ENCODE peak calls at places on chromosomes 3 and 15, in nine cellular contexts. F, W, P, E, J, L, U, M and O are unnamed samples.

GRCh38 chr3:29644261-29644660 is 363.4 kb downstream of the RBMS3 start:
- DNase-seq in F (no peak), W (no peak), P (no peak), E (no peak), J (no peak), L (no peak), U (no peak), M (no peak), O (peak)

GRCh38 chr3:124459678-124460077 is 270.6 kb upstream of the UMPS start:
- DNase-seq in F (no peak), W (no peak), P (no peak), E (no peak), J (no peak), L (no peak), U (no peak), M (no peak), O (peak)

GRCh38 chr3:56633602-56634371 is 49.3 kb downstream of the TASOR start:
- DNase-seq in F (no peak), W (no peak), P (no peak), E (no peak), J (no peak), L (no peak), U (no peak), M (no peak), O (no peak)

GRCh38 chr3:37129871-37130270 is 44.5 kb downstream of the LRRFIP2 start:
- DNase-seq in F (peak), W (no peak), P (no peak), E (no peak), J (no peak), L (no peak), U (no peak), M (no peak), O (peak)

GRCh38 chr15:79433610-79434009 is 1.5 kb downstream of the MINAR1 start:
- DNase-seq in F (no peak), W (peak), P (no peak), E (no peak), J (peak), L (no peak), U (no peak), M (no peak), O (no peak)

GRCh38 chr3:119230745-119231144 is 9.9 kb downstream of the B4GALT4 start:
- DNase-seq in F (no peak), W (no peak), P (no peak), E (no peak), J (no peak), L (no peak), U (no peak), M (no peak), O (no peak)

GRCh38 chr3:57892423-57892822 is 115.8 kb upstream of the FLNB start:
- DNase-seq in F (no peak), W (no peak), P (no peak), E (no peak), J (no peak), L (no peak), U (no peak), M (no peak), O (peak)

GRCh38 chr3:135040321-135041110 is 245.5 kb downstream of the EPHB1 start:
- DNase-seq in F (no peak), W (no peak), P (no peak), E (no peak), J (no peak), L (no peak), U (no peak), M (no peak), O (no peak)

GRCh38 chr15:61974759-61975158 is 85.5 kb downstream of the VPS13C start:
- DNase-seq in F (no peak), W (no peak), P (no peak), E (no peak), J (no peak), L (no peak), U (no peak), M (no peak), O (peak)

GRCh38 chr3:20256144-20256543 is 70.1 kb upstream of the SGO1 start:
- DNase-seq in F (no peak), W (no peak), P (no peak), E (no peak), J (no peak), L (no peak), U (no peak), M (no peak), O (no peak)

GRCh38 chr3:10470666-10471336 is 34.6 kb downstream of the ATP2B2 start:
- DNase-seq in F (no peak), W (peak), P (no peak), E (no peak), J (no peak), L (no peak), U (no peak), M (no peak), O (no peak)

GRCh38 chr3:115823083-115823482 is 199.8 kb downstream of the GAP43 start:
- DNase-seq in F (no peak), W (no peak), P (no peak), E (no peak), J (no peak), L (no peak), U (no peak), M (no peak), O (no peak)

GRCh38 chr3:9168230-9168629 is 81.2 kb downstream of the SRGAP3 start:
- DNase-seq in F (no peak), W (peak), P (peak), E (no peak), J (no peak), L (no peak), U (no peak), M (no peak), O (no peak)

GRCh38 chr3:77947671-77948070 is 907.8 kb downstream of the ROBO2 start:
- DNase-seq in F (no peak), W (no peak), P (no peak), E (no peak), J (no peak), L (no peak), U (no peak), M (no peak), O (no peak)

GRCh38 chr3:43951813-43952212 is 261.1 kb downstream of the ABHD5 start:
- DNase-seq in F (no peak), W (no peak), P (no peak), E (no peak), J (no peak), L (no peak), U (no peak), M (no peak), O (no peak)

GRCh38 chr3:50319872-50320625 is 2.5 kb downstream of the HYAL2 start:
- DNase-seq in F (no peak), W (no peak), P (no peak), E (no peak), J (no peak), L (peak), U (no peak), M (no peak), O (no peak)

GRCh38 chr15:79849789-79850188 is 47.0 kb downstream of the MTHFS start:
- DNase-seq in F (peak), W (peak), P (peak), E (peak), J (peak), L (no peak), U (no peak), M (no peak), O (peak)

GRCh38 chr3:156680243-156680930 is 6.0 kb downstream of the TIPARP start:
- DNase-seq in F (peak), W (peak), P (no peak), E (no peak), J (no peak), L (no peak), U (no peak), M (no peak), O (no peak)

GRCh38 chr3:81743096-81744025 is 18.1 kb downstream of the GBE1 start:
- DNase-seq in F (peak), W (peak), P (peak), E (peak), J (peak), L (no peak), U (no peak), M (peak), O (peak)

GRCh38 chr3:176796371-176796770 is 400.9 kb downstream of the TBL1XR1 start:
- DNase-seq in F (peak), W (no peak), P (peak), E (no peak), J (no peak), L (no peak), U (no peak), M (no peak), O (peak)

GRCh38 chr3:185807455-185808068 is 17.3 kb downstream of the IGF2BP2 start:
- DNase-seq in F (peak), W (peak), P (no peak), E (no peak), J (no peak), L (no peak), U (no peak), M (no peak), O (peak)

GRCh38 chr15:32870240-32871033 is 152.6 kb downstream of the GREM1 start:
- DNase-seq in F (peak), W (no peak), P (no peak), E (peak), J (no peak), L (no peak), U (no peak), M (no peak), O (peak)

GRCh38 chr3:128815318-128816064 is 63.9 kb upstream of the ACAD9 start:
- DNase-seq in F (no peak), W (no peak), P (no peak), E (no peak), J (no peak), L (no peak), U (no peak), M (no peak), O (no peak)

GRCh38 chr3:128814514-128815317 is 64.7 kb upstream of the ACAD9 start:
- DNase-seq in F (no peak), W (no peak), P (no peak), E (no peak), J (no peak), L (no peak), U (no peak), M (no peak), O (no peak)

GRCh38 chr3:128818186-128818787 is 61.1 kb upstream of the ACAD9 start:
- DNase-seq in F (no peak), W (no peak), P (no peak), E (no peak), J (no peak), L (no peak), U (no peak), M (no peak), O (no peak)

GRCh38 chr3:128808672-128809071 is 70.7 kb upstream of the ACAD9 start:
- DNase-seq in F (no peak), W (no peak), P (no peak), E (no peak), J (no peak), L (no peak), U (no peak), M (no peak), O (no peak)

DNA sequence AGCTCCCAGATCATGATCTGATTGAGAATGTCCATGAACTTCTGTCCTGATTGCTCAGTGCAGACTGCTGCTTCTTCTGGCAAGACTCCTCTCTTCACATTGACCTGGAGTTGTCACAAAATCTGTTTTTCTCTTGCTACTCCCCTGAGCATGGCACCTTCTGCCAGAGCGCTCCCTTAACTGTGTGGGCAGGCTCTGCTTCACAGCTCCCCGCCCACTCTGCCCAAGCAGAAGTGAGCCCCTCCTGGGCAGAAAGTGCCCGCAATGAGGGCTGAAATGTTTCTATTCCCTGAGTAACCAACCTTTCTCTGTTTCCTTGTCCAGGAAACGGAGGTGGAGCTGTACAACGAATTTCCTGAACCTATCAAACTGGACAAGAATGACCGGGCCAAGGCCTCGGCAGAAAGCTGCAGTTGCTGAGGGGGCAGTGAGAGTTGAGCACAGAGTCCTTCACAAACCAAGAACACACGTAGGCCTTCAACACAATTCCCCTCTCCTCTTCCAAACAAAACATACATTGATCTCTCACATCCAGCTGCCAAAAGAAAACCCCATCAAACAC is 66.3 kb upstream of the ACAD9 start:
- DNase-seq in F (no peak), W (no peak), P (no peak), E (no peak), J (no peak), L (no peak), U (no peak), M (no peak), O (no peak)
- H3K27ac ChIP-seq in F (no peak), W (no peak), P (no peak), E (no peak), J (no peak), L (no peak), U (no peak), M (no peak), O (no peak)

GRCh38 chr3:111667170-111667569 is 72.0 kb upstream of the ZBED2 start:
- DNase-seq in F (no peak), W (no peak), P (no peak), E (no peak), J (no peak), L (no peak), U (no peak), M (no peak), O (no peak)

GRCh38 chr3:111669926-111670630 is 74.9 kb upstream of the ZBED2 start:
- DNase-seq in F (peak), W (peak), P (no peak), E (no peak), J (no peak), L (no peak), U (no peak), M (no peak), O (peak)

GRCh38 chr3:111667621-111668239 is 72.6 kb upstream of the ZBED2 start:
- DNase-seq in F (peak), W (no peak), P (no peak), E (no peak), J (no peak), L (no peak), U (peak), M (no peak), O (peak)

GRCh38 chr3:111668321-111668720 is 73.2 kb upstream of the ZBED2 start:
- DNase-seq in F (no peak), W (no peak), P (no peak), E (no peak), J (no peak), L (no peak), U (no peak), M (no peak), O (no peak)

GRCh38 chr3:111668912-111669488 is 73.9 kb upstream of the ZBED2 start:
- DNase-seq in F (peak), W (peak), P (peak), E (peak), J (peak), L (no peak), U (no peak), M (no peak), O (peak)
- H3K27ac ChIP-seq in F (peak), W (no peak), P (no peak), E (no peak), J (peak), L (peak), U (no peak), M (no peak), O (no peak)

DNA sequence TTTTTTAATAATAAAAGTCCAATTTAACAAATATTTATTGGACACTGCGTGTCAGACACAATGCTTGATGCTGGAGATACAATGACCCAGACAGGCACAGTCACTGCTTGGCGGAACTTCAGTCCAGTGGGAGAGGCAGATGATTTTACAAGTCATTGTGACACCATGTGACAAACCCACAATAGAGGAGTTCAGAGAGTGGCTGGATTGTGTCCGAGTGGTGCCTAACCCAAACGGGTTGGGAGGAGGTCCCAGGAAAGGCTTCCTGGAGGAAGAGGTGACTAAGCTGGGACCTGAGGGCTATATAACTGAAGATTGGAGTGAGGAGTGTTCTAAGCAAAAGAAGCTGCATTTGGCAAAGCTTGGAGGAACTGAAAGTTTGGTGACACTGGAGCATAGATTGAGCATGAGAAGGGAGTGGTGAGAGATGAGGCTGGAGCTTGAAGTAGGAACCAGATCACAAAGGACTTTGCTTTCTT is 41.4 kb downstream of the CRTC3 start:
- DNase-seq in F (peak), W (no peak), P (no peak), E (peak), J (no peak), L (no peak), U (no peak), M (no peak), O (peak)
- H3K27ac ChIP-seq in F (no peak), W (no peak), P (no peak), E (peak), J (peak), L (no peak), U (peak), M (no peak), O (peak)

GRCh38 chr15:60399246-60399915 is 1.6 kb upstream of the ANXA2 start:
- DNase-seq in F (no peak), W (no peak), P (no peak), E (no peak), J (no peak), L (no peak), U (no peak), M (no peak), O (peak)
- H3K27ac ChIP-seq in F (peak), W (peak), P (peak), E (peak), J (peak), L (peak), U (peak), M (peak), O (peak)

DNA sequence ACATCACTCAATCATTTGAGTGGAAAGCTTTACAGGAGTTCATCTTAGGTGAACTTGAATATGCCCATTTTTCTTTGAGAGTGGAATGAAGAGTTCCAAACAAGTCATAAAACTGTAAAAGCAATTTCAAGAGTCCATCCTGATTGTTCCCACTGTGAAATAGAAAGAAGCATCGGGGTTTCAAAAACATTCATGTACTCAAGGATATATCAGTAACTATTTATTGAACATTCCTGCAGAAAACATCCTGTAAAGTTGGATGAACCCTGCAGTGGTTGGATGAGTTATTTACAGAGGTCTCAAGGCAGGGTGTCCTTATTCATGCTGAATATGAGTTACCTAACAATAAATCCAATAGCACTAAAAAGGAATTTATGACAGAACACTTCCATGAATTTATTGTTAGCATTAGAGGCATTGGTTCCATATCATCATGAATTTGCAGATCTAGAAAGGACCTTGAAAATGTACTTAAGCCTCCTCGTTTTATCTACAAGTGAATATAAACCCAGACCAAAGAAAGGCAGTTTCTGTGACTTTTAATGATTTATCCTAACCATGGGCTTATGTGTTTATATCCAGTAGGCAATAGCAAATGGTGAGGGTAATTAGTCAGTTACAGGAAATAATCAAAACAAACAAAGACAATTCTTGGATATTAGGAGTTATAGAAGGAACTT is 361.9 kb upstream of the KCNMB2 start:
- DNase-seq in F (peak), W (no peak), P (no peak), E (no peak), J (no peak), L (no peak), U (no peak), M (no peak), O (no peak)
- H3K27ac ChIP-seq in F (peak), W (no peak), P (peak), E (no peak), J (no peak), L (no peak), U (no peak), M (no peak), O (no peak)

GRCh38 chr15:60215225-60215963 is 182.4 kb downstream of the ANXA2 start:
- DNase-seq in F (no peak), W (peak), P (no peak), E (no peak), J (no peak), L (no peak), U (no peak), M (no peak), O (no peak)
- H3K27ac ChIP-seq in F (no peak), W (no peak), P (no peak), E (no peak), J (no peak), L (no peak), U (no peak), M (no peak), O (no peak)

DNA sequence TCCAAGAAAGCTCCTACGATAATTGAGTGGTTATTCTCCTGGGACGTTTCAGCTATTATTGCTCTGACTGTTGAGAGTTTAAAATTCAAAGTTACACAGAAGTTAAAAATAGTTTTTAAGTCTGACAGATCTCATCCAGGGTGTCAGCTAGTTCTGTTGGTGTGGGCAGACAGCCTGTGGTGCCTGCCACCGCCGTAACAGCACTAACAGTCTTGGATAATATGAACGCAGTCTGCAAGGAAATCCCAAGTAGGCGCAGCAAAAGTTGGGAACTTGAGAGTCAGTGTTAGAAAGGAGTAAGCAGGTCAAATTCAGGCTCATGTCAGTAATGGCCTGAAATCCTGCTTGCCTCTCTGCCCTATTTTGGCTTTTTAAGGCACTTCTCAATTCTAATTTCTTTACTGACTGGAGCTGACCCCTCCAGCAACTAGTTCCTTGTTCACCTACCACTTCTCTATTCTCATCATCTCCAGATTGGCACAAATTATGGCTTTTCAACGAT is 1.7 kb downstream of the CRYBG3 start:
- DNase-seq in F (peak), W (no peak), P (no peak), E (no peak), J (no peak), L (no peak), U (no peak), M (no peak), O (peak)
- H3K27ac ChIP-seq in F (no peak), W (no peak), P (no peak), E (no peak), J (no peak), L (no peak), U (no peak), M (no peak), O (peak)

GRCh38 chr3:72816843-72817485 is 31.3 kb downstream of the SHQ1 start:
- DNase-seq in F (no peak), W (no peak), P (no peak), E (no peak), J (no peak), L (no peak), U (no peak), M (no peak), O (no peak)
- H3K27ac ChIP-seq in F (no peak), W (no peak), P (no peak), E (no peak), J (no peak), L (no peak), U (no peak), M (no peak), O (no peak)

GRCh38 chr3:114212646-114213045 is 24.7 kb downstream of the ZNF80 start:
- DNase-seq in F (no peak), W (peak), P (no peak), E (no peak), J (no peak), L (no peak), U (no peak), M (no peak), O (peak)
- H3K27ac ChIP-seq in F (no peak), W (no peak), P (no peak), E (no peak), J (no peak), L (no peak), U (peak), M (no peak), O (no peak)